ENCODE peak calls at places on chromosomes 16 and 17, in seven cellular contexts. One of them, this sample, is unnamed.

GRCh38 chr17:2082003-2082862 is 27.3 kb downstream of the HIC1 start:
- DNase-seq in mesenchymal stem cell: peak; percentile 72
- DNase-seq in mesendoderm: peak; percentile 68
- DNase-seq in IMR-90: peak; percentile 41
- DNase-seq in neuronal stem cell: no peak
- DNase-seq in H1: no peak
- DNase-seq in trophoblast cell: peak; percentile 85
- DNase-seq in this sample: no peak

GRCh38 chr16:4523686-4524085 is 14.9 kb downstream of the CDIP1 start:
- DNase-seq in mesenchymal stem cell: no peak
- DNase-seq in mesendoderm: no peak
- DNase-seq in IMR-90: no peak
- DNase-seq in neuronal stem cell: no peak
- DNase-seq in H1: no peak
- DNase-seq in trophoblast cell: no peak
- DNase-seq in this sample: no peak

GRCh38 chr16:30095166-30096078 is 591 bp downstream of the YPEL3 start:
- DNase-seq in mesenchymal stem cell: no peak
- DNase-seq in mesendoderm: no peak
- DNase-seq in IMR-90: no peak
- DNase-seq in neuronal stem cell: no peak
- DNase-seq in H1: no peak
- DNase-seq in trophoblast cell: peak; percentile 29
- DNase-seq in this sample: no peak

GRCh38 chr16:66020642-66021041 is 345.8 kb upstream of the CDH5 start:
- DNase-seq in mesenchymal stem cell: peak; percentile 56
- DNase-seq in mesendoderm: no peak
- DNase-seq in IMR-90: peak; percentile 52
- DNase-seq in neuronal stem cell: no peak
- DNase-seq in H1: no peak
- DNase-seq in trophoblast cell: no peak
- DNase-seq in this sample: no peak

GRCh38 chr16:56207421-56207820 is 16.1 kb downstream of the GNAO1 start:
- DNase-seq in mesenchymal stem cell: no peak
- DNase-seq in mesendoderm: no peak
- DNase-seq in IMR-90: no peak
- DNase-seq in neuronal stem cell: no peak
- DNase-seq in H1: no peak
- DNase-seq in trophoblast cell: no peak
- DNase-seq in this sample: no peak

GRCh38 chr16:72995151-72995881 is 52.6 kb downstream of the ZFHX3 start:
- DNase-seq in mesenchymal stem cell: peak; percentile 10
- DNase-seq in mesendoderm: peak; percentile 69
- DNase-seq in IMR-90: no peak
- DNase-seq in neuronal stem cell: peak; percentile 47
- DNase-seq in H1: peak; percentile 87
- DNase-seq in trophoblast cell: peak; percentile 55
- DNase-seq in this sample: peak; percentile 68

GRCh38 chr17:18166894-18167293 is 16.7 kb upstream of the ALKBH5 start:
- DNase-seq in mesenchymal stem cell: no peak
- DNase-seq in mesendoderm: no peak
- DNase-seq in IMR-90: no peak
- DNase-seq in neuronal stem cell: no peak
- DNase-seq in H1: no peak
- DNase-seq in trophoblast cell: peak; percentile 36
- DNase-seq in this sample: no peak

GRCh38 chr16:20781697-20782096 is 17.9 kb downstream of the ACSM3 start:
- DNase-seq in mesenchymal stem cell: no peak
- DNase-seq in mesendoderm: no peak
- DNase-seq in IMR-90: no peak
- DNase-seq in neuronal stem cell: no peak
- DNase-seq in H1: no peak
- DNase-seq in trophoblast cell: no peak
- DNase-seq in this sample: no peak

GRCh38 chr17:7246779-7247178 is 4.5 kb upstream of the GABARAP start:
- DNase-seq in mesenchymal stem cell: no peak
- DNase-seq in mesendoderm: no peak
- DNase-seq in IMR-90: no peak
- DNase-seq in neuronal stem cell: no peak
- DNase-seq in H1: no peak
- DNase-seq in trophoblast cell: no peak
- DNase-seq in this sample: no peak

GRCh38 chr17:49217651-49218413 is 7.3 kb downstream of the ABI3 start:
- DNase-seq in mesenchymal stem cell: no peak
- DNase-seq in mesendoderm: no peak
- DNase-seq in IMR-90: no peak
- DNase-seq in neuronal stem cell: no peak
- DNase-seq in H1: no peak
- DNase-seq in trophoblast cell: peak; percentile 12
- DNase-seq in this sample: no peak

GRCh38 chr17:77383613-77384608 is 243.1 kb downstream of the SEC14L1 start:
- DNase-seq in mesenchymal stem cell: no peak
- DNase-seq in mesendoderm: no peak
- DNase-seq in IMR-90: no peak
- DNase-seq in neuronal stem cell: no peak
- DNase-seq in H1: no peak
- DNase-seq in trophoblast cell: no peak
- DNase-seq in this sample: no peak

GRCh38 chr16:84334482-84334881 is 33.9 kb upstream of the ATP2C2 start:
- DNase-seq in mesenchymal stem cell: no peak
- DNase-seq in mesendoderm: no peak
- DNase-seq in IMR-90: no peak
- DNase-seq in neuronal stem cell: no peak
- DNase-seq in H1: no peak
- DNase-seq in trophoblast cell: no peak
- DNase-seq in this sample: no peak

GRCh38 chr16:3712830-3713476 is 4.4 kb downstream of the TRAP1 start:
- DNase-seq in mesenchymal stem cell: no peak
- DNase-seq in mesendoderm: peak; percentile 36
- DNase-seq in IMR-90: no peak
- DNase-seq in neuronal stem cell: no peak
- DNase-seq in H1: no peak
- DNase-seq in trophoblast cell: no peak
- DNase-seq in this sample: no peak

GRCh38 chr16:53900678-53901077 is 196.7 kb downstream of the FTO start:
- DNase-seq in mesenchymal stem cell: no peak
- DNase-seq in mesendoderm: peak; percentile 49
- DNase-seq in IMR-90: no peak
- DNase-seq in neuronal stem cell: no peak
- DNase-seq in H1: no peak
- DNase-seq in trophoblast cell: no peak
- DNase-seq in this sample: no peak

GRCh38 chr17:60311936-60312335 is 80.0 kb downstream of the USP32 start:
- DNase-seq in mesenchymal stem cell: peak; percentile 38
- DNase-seq in mesendoderm: no peak
- DNase-seq in IMR-90: peak; percentile 77
- DNase-seq in neuronal stem cell: no peak
- DNase-seq in H1: no peak
- DNase-seq in trophoblast cell: no peak
- DNase-seq in this sample: no peak

GRCh38 chr17:81256616-81257015 is 17.5 kb downstream of the NDUFAF8 start:
- DNase-seq in mesenchymal stem cell: peak; percentile 61
- DNase-seq in mesendoderm: no peak
- DNase-seq in IMR-90: peak; percentile 79
- DNase-seq in neuronal stem cell: no peak
- DNase-seq in H1: no peak
- DNase-seq in trophoblast cell: no peak
- DNase-seq in this sample: no peak

GRCh38 chr17:33927732-33928133 is 327.4 kb upstream of the CCL2 start:
- DNase-seq in mesenchymal stem cell: no peak
- DNase-seq in mesendoderm: peak; percentile 50
- DNase-seq in IMR-90: peak; percentile 29
- DNase-seq in neuronal stem cell: no peak
- DNase-seq in H1: no peak
- DNase-seq in trophoblast cell: no peak
- DNase-seq in this sample: no peak

GRCh38 chr16:81497690-81498089 is 53.1 kb downstream of the CMIP start:
- DNase-seq in mesenchymal stem cell: no peak
- DNase-seq in mesendoderm: no peak
- DNase-seq in IMR-90: no peak
- DNase-seq in neuronal stem cell: no peak
- DNase-seq in H1: no peak
- DNase-seq in trophoblast cell: no peak
- DNase-seq in this sample: no peak

GRCh38 chr16:48201515-48202201 is 42.4 kb upstream of the LONP2 start:
- DNase-seq in mesenchymal stem cell: no peak
- DNase-seq in mesendoderm: no peak
- DNase-seq in IMR-90: no peak
- DNase-seq in neuronal stem cell: no peak
- DNase-seq in H1: no peak
- DNase-seq in trophoblast cell: no peak
- DNase-seq in this sample: no peak

GRCh38 chr16:23232806-23233205 is 50.3 kb downstream of the SCNN1G start:
- DNase-seq in mesenchymal stem cell: no peak
- DNase-seq in mesendoderm: no peak
- DNase-seq in IMR-90: no peak
- DNase-seq in neuronal stem cell: no peak
- DNase-seq in H1: no peak
- DNase-seq in trophoblast cell: no peak
- DNase-seq in this sample: no peak

GRCh38 chr17:74303300-74303699 is 22.7 kb upstream of the KIF19 start:
- DNase-seq in mesenchymal stem cell: no peak
- DNase-seq in mesendoderm: no peak
- DNase-seq in IMR-90: no peak
- DNase-seq in neuronal stem cell: no peak
- DNase-seq in H1: no peak
- DNase-seq in trophoblast cell: no peak
- DNase-seq in this sample: no peak

GRCh38 chr16:77290451-77291110 is 91.4 kb downstream of the SYCE1L start:
- DNase-seq in mesenchymal stem cell: peak; percentile 87
- DNase-seq in mesendoderm: no peak
- DNase-seq in IMR-90: peak; percentile 59
- DNase-seq in neuronal stem cell: no peak
- DNase-seq in H1: no peak
- DNase-seq in trophoblast cell: peak; percentile 65
- DNase-seq in this sample: no peak

GRCh38 chr17:80940171-80941123 is 51.2 kb upstream of the CHMP6 start:
- DNase-seq in mesenchymal stem cell: no peak
- DNase-seq in mesendoderm: no peak
- DNase-seq in IMR-90: no peak
- DNase-seq in neuronal stem cell: no peak
- DNase-seq in H1: no peak
- DNase-seq in trophoblast cell: no peak
- DNase-seq in this sample: no peak

GRCh38 chr16:57128787-57129389 is 36.5 kb downstream of the CPNE2 start:
- DNase-seq in mesenchymal stem cell: no peak
- DNase-seq in mesendoderm: no peak
- DNase-seq in IMR-90: no peak
- DNase-seq in neuronal stem cell: no peak
- DNase-seq in H1: no peak
- DNase-seq in trophoblast cell: no peak
- DNase-seq in this sample: no peak

GRCh38 chr17:43220511-43221125 is 7.8 kb downstream of the CCDC200 start:
- DNase-seq in mesenchymal stem cell: no peak
- DNase-seq in mesendoderm: no peak
- DNase-seq in IMR-90: no peak
- DNase-seq in neuronal stem cell: no peak
- DNase-seq in H1: peak; percentile 30
- DNase-seq in trophoblast cell: no peak
- DNase-seq in this sample: no peak

GRCh38 chr17:2700491-2701141 is 10.9 kb downstream of the CLUH start:
- DNase-seq in mesenchymal stem cell: no peak
- DNase-seq in mesendoderm: no peak
- DNase-seq in IMR-90: no peak
- DNase-seq in neuronal stem cell: no peak
- DNase-seq in H1: no peak
- DNase-seq in trophoblast cell: no peak
- DNase-seq in this sample: peak; percentile 26

GRCh38 chr17:17971431-17972125 is 622 bp downstream of the TOM1L2 start:
- DNase-seq in mesenchymal stem cell: peak; percentile 22
- DNase-seq in mesendoderm: peak; percentile 34
- DNase-seq in IMR-90: no peak
- DNase-seq in neuronal stem cell: no peak
- DNase-seq in H1: no peak
- DNase-seq in trophoblast cell: no peak
- DNase-seq in this sample: no peak

GRCh38 chr16:56849690-56850680 is 15.0 kb upstream of the SLC12A3 start:
- DNase-seq in mesenchymal stem cell: no peak
- DNase-seq in mesendoderm: no peak
- DNase-seq in IMR-90: peak; percentile 38
- DNase-seq in neuronal stem cell: no peak
- DNase-seq in H1: no peak
- DNase-seq in trophoblast cell: no peak
- DNase-seq in this sample: no peak

GRCh38 chr16:70430667-70431536 is 8.0 kb downstream of the ST3GAL2 start:
- DNase-seq in mesenchymal stem cell: peak; percentile 55
- DNase-seq in mesendoderm: peak; percentile 69
- DNase-seq in IMR-90: peak; percentile 24
- DNase-seq in neuronal stem cell: no peak
- DNase-seq in H1: no peak
- DNase-seq in trophoblast cell: peak; percentile 85
- DNase-seq in this sample: peak; percentile 69

GRCh38 chr17:40178021-40178601 is 841 bp downstream of the RAPGEFL1 start:
- DNase-seq in mesenchymal stem cell: no peak
- DNase-seq in mesendoderm: peak; percentile 61
- DNase-seq in IMR-90: no peak
- DNase-seq in neuronal stem cell: no peak
- DNase-seq in H1: peak; percentile 82
- DNase-seq in trophoblast cell: no peak
- DNase-seq in this sample: peak; percentile 80

GRCh38 chr17:21505819-21506815 is 130.0 kb downstream of the KCNJ12 start:
- DNase-seq in mesenchymal stem cell: no peak
- DNase-seq in mesendoderm: no peak
- DNase-seq in IMR-90: no peak
- DNase-seq in neuronal stem cell: no peak
- DNase-seq in H1: no peak
- DNase-seq in trophoblast cell: no peak
- DNase-seq in this sample: no peak
- H2AK5ac ChIP-seq in mesenchymal stem cell: no peak overlapping the region
- H2AK5ac ChIP-seq in mesendoderm: no peak overlapping the region
- H2AK5ac ChIP-seq in IMR-90: no peak overlapping the region
- H2AK5ac ChIP-seq in neuronal stem cell: peak overlapping the region; percentile 75
- H2AK5ac ChIP-seq in H1: no peak overlapping the region
- H2AK5ac ChIP-seq in trophoblast cell: no peak overlapping the region
- H2AK5ac ChIP-seq in this sample: no peak overlapping the region

GRCh38 chr16:1632638-1632970 is 20.4 kb downstream of the CRAMP1 start:
- DNase-seq in mesenchymal stem cell: no peak
- DNase-seq in mesendoderm: no peak
- DNase-seq in IMR-90: no peak
- DNase-seq in neuronal stem cell: no peak
- DNase-seq in H1: no peak
- DNase-seq in trophoblast cell: no peak
- DNase-seq in this sample: no peak
- H2AK5ac ChIP-seq in mesenchymal stem cell: no peak overlapping the region
- H2AK5ac ChIP-seq in mesendoderm: no peak overlapping the region
- H2AK5ac ChIP-seq in IMR-90: no peak overlapping the region
- H2AK5ac ChIP-seq in neuronal stem cell: no peak overlapping the region
- H2AK5ac ChIP-seq in H1: no peak overlapping the region
- H2AK5ac ChIP-seq in trophoblast cell: no peak overlapping the region
- H2AK5ac ChIP-seq in this sample: no peak overlapping the region

GRCh38 chr17:64399767-64400156 is 9.1 kb upstream of the PECAM1 start:
- DNase-seq in mesenchymal stem cell: no peak
- DNase-seq in mesendoderm: no peak
- DNase-seq in IMR-90: no peak
- DNase-seq in neuronal stem cell: no peak
- DNase-seq in H1: no peak
- DNase-seq in trophoblast cell: no peak
- DNase-seq in this sample: no peak
- H2AK5ac ChIP-seq in mesenchymal stem cell: peak overlapping the region; percentile 98
- H2AK5ac ChIP-seq in mesendoderm: no peak overlapping the region
- H2AK5ac ChIP-seq in IMR-90: no peak overlapping the region
- H2AK5ac ChIP-seq in neuronal stem cell: no peak overlapping the region
- H2AK5ac ChIP-seq in H1: no peak overlapping the region
- H2AK5ac ChIP-seq in trophoblast cell: no peak overlapping the region
- H2AK5ac ChIP-seq in this sample: no peak overlapping the region

GRCh38 chr17:57696050-57696449 is 49.0 kb downstream of the CCDC182 start:
- DNase-seq in mesenchymal stem cell: no peak
- DNase-seq in mesendoderm: no peak
- DNase-seq in IMR-90: no peak
- DNase-seq in neuronal stem cell: no peak
- DNase-seq in H1: peak; percentile 13
- DNase-seq in trophoblast cell: no peak
- DNase-seq in this sample: no peak
- H2AK5ac ChIP-seq in mesenchymal stem cell: no peak overlapping the region
- H2AK5ac ChIP-seq in mesendoderm: no peak overlapping the region
- H2AK5ac ChIP-seq in IMR-90: no peak overlapping the region
- H2AK5ac ChIP-seq in neuronal stem cell: no peak overlapping the region
- H2AK5ac ChIP-seq in H1: no peak overlapping the region
- H2AK5ac ChIP-seq in trophoblast cell: no peak overlapping the region
- H2AK5ac ChIP-seq in this sample: no peak overlapping the region